ENCODE peak calls at places on chromosomes 3 and 15, in eight cellular contexts. O is cardiac muscle cell; A is endothelial cell of umbilical vein; L is ovary; D is CD8-positive, alpha-beta memory T cell; G is OCI-LY7; C is tibial nerve; N is endodermal cell. Q is an unnamed sample.
A peak's percentile ranks its signal among the peaks of the same experiment; 100 is the strongest.

GRCh38 chr3:109559389-109559788 is 222.0 kb upstream of the DPPA4 start:
- DNase-seq in O (no peak), N (no peak), C (no peak), D (no peak), A (no peak), G (no peak), L (no peak), Q (no peak)

GRCh38 chr15:69417581-69417980 is 3.4 kb downstream of the KIF23 start:
- DNase-seq in D (no peak), A (no peak), O (no peak), G (no peak), C (no peak), L (no peak), N (no peak), Q (no peak)

GRCh38 chr15:82849556-82850241 is 40.3 kb downstream of the WHAMM start:
- DNase-seq in O (peak; percentile 90), D (no peak), L (peak; percentile 64), A (peak; percentile 56), C (peak; percentile 44), G (peak; percentile 82), N (peak; percentile 96), Q (peak; percentile 25)

GRCh38 chr3:133963657-133964396 is 65.9 kb downstream of the SLCO2A1 start:
- DNase-seq in O (no peak), A (no peak), G (no peak), N (no peak), D (no peak), C (no peak), L (no peak), Q (no peak)

GRCh38 chr3:186609247-186609868 is 3.5 kb upstream of the AHSG start:
- DNase-seq in A (no peak), L (no peak), O (no peak), N (no peak), D (no peak), G (peak; percentile 41), C (no peak), Q (no peak)

GRCh38 chr15:45536951-45537350 is 14.4 kb upstream of the SLC30A4 start:
- DNase-seq in A (no peak), D (no peak), L (no peak), G (no peak), C (no peak), N (no peak), O (no peak), Q (no peak)

GRCh38 chr3:87207500-87207899 is 19.6 kb upstream of the CHMP2B start:
- DNase-seq in G (no peak), O (no peak), A (no peak), D (no peak), C (no peak), N (no peak), L (no peak), Q (no peak)

GRCh38 chr15:36371509-36371908 is 207.9 kb upstream of the CDIN1 start:
- DNase-seq in G (no peak), C (no peak), L (no peak), O (no peak), A (no peak), N (no peak), D (no peak), Q (no peak)

GRCh38 chr15:34239151-34239761 is 14.4 kb downstream of the EMC4 start:
- DNase-seq in A (peak; percentile 78), L (no peak), C (no peak), O (no peak), D (no peak), N (no peak), G (no peak), Q (no peak)

GRCh38 chr3:156795890-156796451 is 30.2 kb upstream of the LEKR1 start:
- DNase-seq in A (no peak), G (peak; percentile 5), C (no peak), N (no peak), O (no peak), L (no peak), D (no peak), Q (no peak)

GRCh38 chr3:77871436-77871835 is 831.5 kb downstream of the ROBO2 start:
- DNase-seq in L (no peak), O (no peak), C (no peak), A (no peak), N (no peak), G (no peak), D (no peak), Q (no peak)

GRCh38 chr3:171417813-171418212 is 42.4 kb downstream of the TNIK start:
- DNase-seq in D (no peak), G (no peak), L (no peak), N (no peak), C (peak; percentile 9), A (peak; percentile 87), O (no peak), Q (no peak)

GRCh38 chr3:13012228-13012691 is 61.0 kb downstream of the IQSEC1 start:
- DNase-seq in L (no peak), D (peak; percentile 44), N (no peak), C (peak; percentile 81), O (no peak), A (no peak), G (peak; percentile 77), Q (peak; percentile 47)

GRCh38 chr3:5426094-5426883 is 238.8 kb downstream of the EDEM1 start:
- DNase-seq in N (peak; percentile 98), O (peak; percentile 93), L (peak; percentile 60), G (peak; percentile 67), C (peak; percentile 91), D (peak; percentile 26), A (peak; percentile 45), Q (no peak)

GRCh38 chr3:143443851-143444331 is 324.3 kb downstream of the CHST2 start:
- DNase-seq in G (no peak), N (no peak), O (no peak), L (no peak), A (peak; percentile 98), C (peak; percentile 68), D (no peak), Q (no peak)

GRCh38 chr3:33201195-33201594 is 17.4 kb downstream of the SUSD5 start:
- DNase-seq in D (no peak), N (no peak), A (no peak), O (no peak), L (no peak), G (no peak), C (no peak), Q (no peak)

GRCh38 chr15:31241888-31242287 is 84.7 kb upstream of the KLF13 start:
- DNase-seq in O (no peak), C (no peak), N (no peak), A (no peak), G (no peak), L (no peak), D (no peak), Q (peak; percentile 74)

GRCh38 chr3:177473184-177473583 is 275.9 kb upstream of the TBL1XR1 start:
- DNase-seq in A (no peak), C (no peak), D (no peak), G (no peak), O (no peak), L (no peak), N (no peak), Q (no peak)

GRCh38 chr3:126456211-126456610 is 19.5 kb downstream of the ZXDC start:
- DNase-seq in C (no peak), L (no peak), G (no peak), O (no peak), N (peak; percentile 29), D (no peak), A (no peak), Q (no peak)

GRCh38 chr3:49998326-49998725 is 58.4 kb downstream of the RBM6 start:
- DNase-seq in A (peak; percentile 61), N (no peak), G (no peak), L (no peak), D (no peak), C (no peak), O (no peak), Q (no peak)

GRCh38 chr15:25095179-25095578 is 140.4 kb downstream of the SNRPN start:
- DNase-seq in O (no peak), N (no peak), G (no peak), C (no peak), A (no peak), D (no peak), L (no peak), Q (no peak)
- H3K9me3 ChIP-seq in O (no peaks in the 10 kb centered on the region), N (peaks cover 12% of the 10 kb centered on the region), G (peaks cover 3% of the 10 kb centered on the region), C (peaks cover 98% of the 10 kb centered on the region), A (no peaks in the 10 kb centered on the region), D (peaks cover 27% of the 10 kb centered on the region), L (peaks cover 78% of the 10 kb centered on the region), Q (no peaks in the 10 kb centered on the region)

GRCh38 chr15:89130194-89130593 is 41.9 kb downstream of the ABHD2 start:
- DNase-seq in C (no peak), O (no peak), D (peak; percentile 13), A (peak; percentile 57), G (no peak), N (no peak), L (no peak), Q (no peak)

GRCh38 chr15:89129123-89129815 is 41.0 kb downstream of the ABHD2 start:
- DNase-seq in O (peak; percentile 63), L (peak; percentile 54), N (peak; percentile 91), A (peak; percentile 62), C (no peak), D (peak; percentile 34), G (peak; percentile 58), Q (peak; percentile 44)

GRCh38 chr15:89128320-89129122 is 40.3 kb downstream of the ABHD2 start:
- DNase-seq in A (no peak), N (no peak), G (no peak), L (no peak), D (no peak), C (no peak), O (no peak), Q (no peak)

GRCh38 chr15:89127054-89127702 is 38.9 kb downstream of the ABHD2 start:
- DNase-seq in L (no peak), G (no peak), O (no peak), A (no peak), N (no peak), C (no peak), D (no peak), Q (no peak)

GRCh38 chr15:89129816-89130134 is 41.5 kb downstream of the ABHD2 start:
- DNase-seq in O (no peak), G (no peak), N (no peak), L (no peak), D (no peak), A (no peak), C (no peak), Q (no peak)
- H3K4me3 ChIP-seq in O (no peak overlapping the region), G (no peak overlapping the region), N (no peak overlapping the region), L (no peak overlapping the region), D (no peak overlapping the region), A (no peak overlapping the region), C (no peak overlapping the region), Q (no peak overlapping the region)

DNA sequence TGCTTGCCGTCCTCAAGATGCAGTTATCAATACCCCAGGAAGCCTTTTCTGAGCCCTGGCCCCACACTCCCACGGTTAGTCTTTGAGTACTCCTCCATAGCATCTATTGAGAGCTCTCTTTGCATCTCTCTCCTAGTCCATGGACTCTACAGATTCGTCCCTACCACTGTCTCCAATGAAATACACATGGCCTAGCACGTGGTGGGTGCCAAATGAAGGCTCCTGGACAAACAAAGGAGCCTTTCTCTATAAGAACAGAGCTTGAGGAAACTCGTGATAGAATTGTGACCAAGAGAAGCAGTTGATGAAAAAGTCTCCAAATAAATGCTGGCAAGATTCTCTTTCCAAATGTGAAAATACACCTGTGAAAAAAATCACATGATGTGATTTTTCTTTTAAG is 166.1 kb downstream of the GABRG3 start:
- DNase-seq in G (no peak), C (no peak), L (no peak), O (no peak), N (no peak), D (no peak), A (no peak), Q (no peak)
- H3K9me3 ChIP-seq in G (no peaks in the 10 kb centered on the region), C (no peaks in the 10 kb centered on the region), L (no peaks in the 10 kb centered on the region), O (no peaks in the 10 kb centered on the region), N (no peaks in the 10 kb centered on the region), D (no peaks in the 10 kb centered on the region), A (peaks cover 3% of the 10 kb centered on the region), Q (no peaks in the 10 kb centered on the region)

GRCh38 chr3:173743111-173743510 is 345.6 kb downstream of the NLGN1 start:
- DNase-seq in C (no peak), A (peak; percentile 50), N (no peak), L (no peak), O (no peak), D (no peak), G (no peak), Q (no peak)
- H3K4me3 ChIP-seq in C (no peak overlapping the region), A (no peak overlapping the region), N (no peak overlapping the region), L (no peak overlapping the region), O (no peak overlapping the region), D (no peak overlapping the region), G (no peak overlapping the region), Q (no peak overlapping the region)